ENCODE peak calls at places on chromosomes 7 and 10, in seven cellular contexts. L is PC-3, I is GM12878, H is fibroblast of lung, U is mammary epithelial cell, C is SK-N-MC, S is astrocyte. V is an unnamed sample.

GRCh38 chr7:33044986-33045385 is 17.6 kb downstream of the NT5C3A start:
- DNase-seq in L (no peak), I (no peak), H (no peak), U (no peak), C (no peak), S (peak), V (peak)

GRCh38 chr7:48424731-48425130 is 253.5 kb downstream of the ABCA13 start:
- DNase-seq in L (peak), I (no peak), H (peak), U (peak), C (no peak), S (no peak), V (peak)

GRCh38 chr7:20164420-20165145 is 52.6 kb downstream of the MACC1 start:
- DNase-seq in L (no peak), I (no peak), H (peak), U (no peak), C (peak), S (peak), V (no peak)

GRCh38 chr7:139914306-139914747 is 85.3 kb downstream of the TBXAS1 start:
- DNase-seq in L (peak), I (no peak), H (peak), U (no peak), C (no peak), S (peak), V (no peak)

GRCh38 chr10:30210296-30210695 is 138.8 kb downstream of the MTPAP start:
- DNase-seq in L (no peak), I (no peak), H (no peak), U (no peak), C (no peak), S (no peak), V (no peak)

GRCh38 chr10:31816318-31816717 is 112.3 kb downstream of the ARHGAP12 start:
- DNase-seq in L (no peak), I (no peak), H (no peak), U (no peak), C (no peak), S (peak), V (no peak)

GRCh38 chr7:131603932-131604331 is 47.5 kb upstream of the PODXL start:
- DNase-seq in L (no peak), I (no peak), H (no peak), U (peak), C (no peak), S (no peak), V (no peak)

GRCh38 chr10:106189254-106189653 is 975.3 kb downstream of the SORCS1 start:
- DNase-seq in L (peak), I (no peak), H (peak), U (no peak), C (peak), S (no peak), V (peak)

GRCh38 chr7:158623241-158623640 is 35.6 kb upstream of the PTPRN2 start:
- DNase-seq in L (no peak), I (no peak), H (no peak), U (no peak), C (no peak), S (no peak), V (no peak)

GRCh38 chr10:22022257-22023051 is 18.9 kb upstream of the DNAJC1 start:
- DNase-seq in L (no peak), I (no peak), H (peak), U (no peak), C (no peak), S (no peak), V (peak)

GRCh38 chr7:113891828-113892227 is 27.0 kb downstream of the PPP1R3A start:
- DNase-seq in L (no peak), I (no peak), H (peak), U (peak), C (no peak), S (peak), V (no peak)

GRCh38 chr10:66322261-66322660 is 603.6 kb upstream of the LRRTM3 start:
- DNase-seq in L (peak), I (no peak), H (no peak), U (no peak), C (peak), S (peak), V (no peak)

GRCh38 chr7:6446977-6447588 is 671 bp downstream of the DAGLB start:
- DNase-seq in L (peak), I (no peak), H (peak), U (peak), C (peak), S (peak), V (peak)

GRCh38 chr7:129298268-129298893 is 73.6 kb downstream of the AHCYL2 start:
- DNase-seq in L (peak), I (no peak), H (peak), U (peak), C (no peak), S (peak), V (peak)

GRCh38 chr7:156063241-156063810 is 251.1 kb upstream of the SHH start:
- DNase-seq in L (no peak), I (no peak), H (no peak), U (no peak), C (no peak), S (no peak), V (no peak)

GRCh38 chr10:52215745-52216361 is 98.2 kb upstream of the DKK1 start:
- DNase-seq in L (peak), I (peak), H (peak), U (peak), C (peak), S (peak), V (peak)

GRCh38 chr10:21593986-21594385 is 60.0 kb downstream of the MLLT10 start:
- DNase-seq in L (no peak), I (no peak), H (no peak), U (no peak), C (no peak), S (no peak), V (no peak)

GRCh38 chr10:29621161-29621560 is 13.6 kb downstream of the SVIL start:
- DNase-seq in L (no peak), I (no peak), H (no peak), U (peak), C (peak), S (no peak), V (peak)

GRCh38 chr10:33178026-33178755 is 156.3 kb downstream of the NRP1 start:
- DNase-seq in L (no peak), I (no peak), H (no peak), U (no peak), C (no peak), S (peak), V (no peak)

GRCh38 chr7:16098585-16099179 is 322.7 kb downstream of the CRPPA start:
- DNase-seq in L (peak), I (no peak), H (peak), U (no peak), C (no peak), S (no peak), V (peak)

GRCh38 chr10:66714741-66715140 is 211.1 kb upstream of the LRRTM3 start:
- DNase-seq in L (peak), I (no peak), H (peak), U (peak), C (no peak), S (peak), V (no peak)

GRCh38 chr7:75876126-75876881 is 2.5 kb upstream of the RHBDD2 start:
- DNase-seq in L (no peak), I (no peak), H (no peak), U (no peak), C (no peak), S (no peak), V (no peak)

GRCh38 chr7:36245900-36246299 is 92.8 kb downstream of the EEPD1 start:
- DNase-seq in L (no peak), I (no peak), H (no peak), U (no peak), C (no peak), S (no peak), V (no peak)

GRCh38 chr10:48550977-48551376 is 53.9 kb downstream of the ARHGAP22 start:
- DNase-seq in L (no peak), I (no peak), H (no peak), U (no peak), C (no peak), S (no peak), V (no peak)

GRCh38 chr10:109247819-109248218 is 675.5 kb downstream of the XPNPEP1 start:
- DNase-seq in L (no peak), I (no peak), H (no peak), U (no peak), C (no peak), S (no peak), V (no peak)

GRCh38 chr7:128869944-128870285 is 7.3 kb downstream of the ATP6V1F start:
- DNase-seq in L (no peak), I (no peak), H (no peak), U (no peak), C (no peak), S (no peak), V (no peak)

GRCh38 chr7:893686-894085 is 17.3 kb downstream of the GET4 start:
- DNase-seq in L (no peak), I (no peak), H (no peak), U (no peak), C (no peak), S (no peak), V (no peak)

GRCh38 chr10:28743576-28743975 is 66.3 kb downstream of the BAMBI start:
- DNase-seq in L (no peak), I (no peak), H (no peak), U (no peak), C (no peak), S (no peak), V (no peak)

GRCh38 chr7:108452707-108453106 is 3.5 kb downstream of the NRCAM start:
- DNase-seq in L (peak), I (no peak), H (peak), U (peak), C (no peak), S (no peak), V (peak)

GRCh38 chr10:119208553-119208940 is 1.2 kb downstream of the GRK5 start:
- DNase-seq in L (peak), I (no peak), H (no peak), U (no peak), C (no peak), S (no peak), V (no peak)

GRCh38 chr10:126950401-126951105 is 45.3 kb downstream of the DOCK1 start:
- DNase-seq in L (no peak), I (no peak), H (no peak), U (no peak), C (no peak), S (no peak), V (no peak)

GRCh38 chr10:3047622-3047995 is 19.7 kb upstream of the PFKP start:
- DNase-seq in L (no peak), I (no peak), H (no peak), U (no peak), C (no peak), S (no peak), V (no peak)
- TF ChIP-seq EZH2 in L (no peak), I (no peak), H (no peak), U (no peak), C (no peak), S (no peak), V (no peak)

GRCh38 chr7:104883718-104884452 is 130.1 kb upstream of the KMT2E start:
- DNase-seq in L (peak), I (peak), H (peak), U (peak), C (peak), S (peak), V (peak)
- TF ChIP-seq EZH2 in L (no peak), I (no peak), H (no peak), U (no peak), C (no peak), S (no peak), V (no peak)

GRCh38 chr7:37921340-37921805 is 933 bp downstream of the EPDR1 start:
- DNase-seq in L (peak), I (no peak), H (no peak), U (no peak), C (no peak), S (peak), V (peak)
- TF ChIP-seq EZH2 in L (no peak), I (no peak), H (no peak), U (no peak), C (no peak), S (no peak), V (no peak)

DNA sequence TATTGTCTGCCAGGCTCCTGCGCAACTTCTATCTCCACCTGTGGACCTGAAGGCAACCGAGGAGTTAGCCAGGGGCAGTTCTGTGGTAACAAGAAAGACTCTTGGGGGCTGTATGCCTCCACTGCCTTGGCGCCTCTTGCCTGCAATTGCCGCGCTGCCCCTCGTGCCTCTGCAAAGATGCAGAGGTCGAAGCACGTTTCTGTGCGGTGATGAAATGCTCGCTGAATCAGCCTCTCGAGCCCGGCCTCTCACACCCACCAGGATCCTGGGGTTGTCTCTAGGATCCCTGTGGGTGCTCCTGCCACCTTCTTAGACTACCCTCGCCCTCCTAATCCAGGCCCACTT is 468 bp upstream of the LHFPL3 start:
- DNase-seq in L (no peak), I (no peak), H (no peak), U (no peak), C (no peak), S (no peak), V (no peak)
- TF ChIP-seq EZH2 in L (no peak), I (no peak), H (peak), U (peak), C (no peak), S (no peak), V (no peak)

GRCh38 chr7:44394112-44394447 is 68.7 kb upstream of the CAMK2B start:
- DNase-seq in L (no peak), I (no peak), H (no peak), U (no peak), C (no peak), S (no peak), V (no peak)
- TF ChIP-seq EZH2 in L (no peak), I (no peak), H (no peak), U (no peak), C (no peak), S (no peak), V (no peak)

DNA sequence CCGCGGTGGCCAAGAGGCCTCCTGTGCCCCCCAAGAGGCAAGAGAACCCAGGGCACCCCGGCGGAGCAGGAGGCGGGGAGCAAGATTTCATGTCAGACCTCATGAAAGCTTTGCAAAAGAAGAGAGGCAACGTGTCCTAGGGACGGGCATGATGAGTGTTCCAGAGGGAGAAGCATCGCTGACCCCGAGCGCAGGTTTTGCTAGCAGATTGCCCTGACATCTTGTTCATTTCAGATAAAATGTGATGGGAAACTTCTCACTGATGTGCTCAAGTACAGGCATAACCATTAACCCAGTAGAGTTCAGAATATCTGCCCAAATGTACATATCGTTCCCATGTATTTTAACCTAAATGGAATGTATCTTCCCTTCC is 129.2 kb downstream of the APBB1IP start:
- DNase-seq in L (no peak), I (no peak), H (no peak), U (no peak), C (no peak), S (no peak), V (peak)
- TF ChIP-seq EZH2 in L (no peak), I (no peak), H (peak), U (peak), C (no peak), S (no peak), V (peak)

DNA sequence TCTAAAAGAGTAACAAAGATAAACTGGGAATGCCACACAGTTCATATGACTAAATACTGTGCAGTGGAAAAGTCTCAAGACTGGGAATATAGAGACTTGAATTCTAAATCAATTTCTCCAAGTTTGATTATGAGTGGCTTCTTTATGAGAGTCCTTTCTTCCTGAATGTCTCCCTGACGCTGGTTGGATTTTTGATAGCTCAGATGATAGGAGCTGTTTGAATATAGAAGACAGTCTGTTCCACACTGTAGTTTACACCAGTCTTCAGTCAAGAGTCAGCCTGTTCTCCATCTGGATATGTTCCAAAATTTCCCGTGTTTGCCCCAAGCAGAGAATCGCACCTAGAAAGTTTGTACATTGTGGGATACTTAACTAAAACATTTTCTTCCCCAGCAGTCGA is 173.7 kb downstream of the LRMDA start:
- DNase-seq in L (no peak), I (no peak), H (no peak), U (no peak), C (no peak), S (no peak), V (no peak)
- TF ChIP-seq EZH2 in L (no peak), I (no peak), H (no peak), U (no peak), C (no peak), S (no peak), V (no peak)

DNA sequence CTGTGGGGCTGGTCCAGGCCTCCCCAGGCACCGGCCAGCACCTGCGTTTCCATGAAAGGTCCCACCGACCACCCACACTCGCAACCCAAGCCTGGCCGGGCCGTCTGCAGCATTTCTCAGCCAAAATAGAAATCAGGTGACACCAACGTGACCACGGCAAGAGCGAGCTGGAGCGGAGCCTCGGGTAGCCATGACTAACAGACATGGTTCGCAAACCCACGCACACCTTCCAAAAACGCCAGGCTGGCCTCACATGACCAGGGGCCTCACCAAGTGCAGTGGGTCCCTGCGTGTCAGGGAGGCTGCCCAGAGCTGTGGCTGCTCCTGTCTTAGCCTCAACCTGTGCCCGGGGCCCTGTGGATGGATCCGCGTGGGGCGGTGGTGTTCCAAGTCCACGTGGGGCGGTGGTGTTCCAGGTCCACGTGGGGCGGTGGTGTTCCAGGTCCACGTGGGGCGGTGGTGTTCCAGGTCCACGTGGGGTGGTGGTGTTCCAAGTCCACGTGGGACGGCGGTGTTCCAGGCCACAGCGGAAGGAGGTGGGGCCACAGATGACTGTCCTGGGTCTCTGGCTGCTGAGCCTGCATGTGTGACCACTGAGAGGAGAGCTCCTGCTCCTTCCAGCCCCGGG is 64.4 kb upstream of the ADGRA1 start:
- DNase-seq in L (no peak), I (no peak), H (no peak), U (no peak), C (no peak), S (no peak), V (no peak)
- TF ChIP-seq EZH2 in L (no peak), I (no peak), H (no peak), U (no peak), C (no peak), S (no peak), V (no peak)